ENCODE peak calls at places on chromosomes 7 and 10, in eight cellular contexts. R, Q, H, C, M, X, B and A are unnamed samples.

GRCh38 chr7:92205987-92206386 is 27.0 kb upstream of the LRRD1 start:
- DNase-seq in R (no peak), Q (no peak), H (no peak), C (no peak), M (no peak), X (no peak), B (no peak), A (no peak)

GRCh38 chr10:61284222-61284890 is 168.8 kb downstream of the TMEM26 start:
- DNase-seq in R (no peak), Q (peak; percentile 63), H (peak; percentile 4), C (no peak), M (no peak), X (peak; percentile 63), B (no peak), A (no peak)

GRCh38 chr10:124045794-124046355 is 47.5 kb downstream of the CHST15 start:
- DNase-seq in R (no peak), Q (no peak), H (no peak), C (no peak), M (peak; percentile 18), X (no peak), B (no peak), A (no peak)

GRCh38 chr10:70906953-70907618 is 18.7 kb upstream of the PCBD1 start:
- DNase-seq in R (no peak), Q (no peak), H (no peak), C (no peak), M (no peak), X (no peak), B (no peak), A (peak; percentile 36)

GRCh38 chr7:113175525-113176097 is 57.3 kb upstream of the SMIM30 start:
- DNase-seq in R (no peak), Q (no peak), H (no peak), C (no peak), M (no peak), X (no peak), B (no peak), A (no peak)

GRCh38 chr7:137875746-137876145 is 29.0 kb upstream of the DGKI start:
- DNase-seq in R (no peak), Q (no peak), H (no peak), C (no peak), M (no peak), X (no peak), B (no peak), A (no peak)

GRCh38 chr7:104795616-104796398 is 218.2 kb upstream of the KMT2E start:
- DNase-seq in R (no peak), Q (no peak), H (no peak), C (no peak), M (no peak), X (no peak), B (no peak), A (no peak)

GRCh38 chr10:96272986-96273280 is 1.6 kb upstream of the BLNK start:
- DNase-seq in R (no peak), Q (no peak), H (no peak), C (no peak), M (no peak), X (no peak), B (no peak), A (no peak)

GRCh38 chr10:87659571-87660483 is at the start of gene PAPSS2:
- DNase-seq in R (peak; percentile 30), Q (peak; percentile 7), H (no peak), C (peak; percentile 26), M (no peak), X (peak; percentile 48), B (peak; percentile 5), A (no peak)

GRCh38 chr7:133486-133885 is 58.9 kb upstream of the FAM20C start:
- DNase-seq in R (no peak), Q (no peak), H (no peak), C (no peak), M (no peak), X (no peak), B (no peak), A (no peak)

GRCh38 chr10:73818402-73818801 is 7.0 kb upstream of the NDST2 start:
- DNase-seq in R (no peak), Q (no peak), H (no peak), C (no peak), M (no peak), X (no peak), B (no peak), A (no peak)

GRCh38 chr7:66859794-66860645 is 61.0 kb upstream of the TMEM248 start:
- DNase-seq in R (no peak), Q (no peak), H (no peak), C (no peak), M (no peak), X (no peak), B (no peak), A (no peak)

GRCh38 chr7:96235281-96235680 is 86.6 kb downstream of the SLC25A13 start:
- DNase-seq in R (no peak), Q (no peak), H (no peak), C (no peak), M (no peak), X (no peak), B (no peak), A (no peak)

GRCh38 chr7:81802251-81802650 is 32.4 kb upstream of the HGF start:
- DNase-seq in R (no peak), Q (no peak), H (no peak), C (no peak), M (no peak), X (no peak), B (no peak), A (no peak)

GRCh38 chr10:27388761-27389399 is 115.2 kb upstream of the RAB18 start:
- DNase-seq in R (no peak), Q (no peak), H (no peak), C (no peak), M (no peak), X (no peak), B (no peak), A (no peak)

GRCh38 chr10:120948889-120949382 is 97.8 kb downstream of the WDR11 start:
- DNase-seq in R (peak; percentile 12), Q (no peak), H (no peak), C (peak; percentile 43), M (peak; percentile 53), X (peak; percentile 59), B (no peak), A (no peak)

GRCh38 chr10:113060221-113061053 is 110.4 kb downstream of the TCF7L2 start:
- DNase-seq in R (no peak), Q (no peak), H (no peak), C (no peak), M (no peak), X (no peak), B (no peak), A (no peak)

GRCh38 chr10:11609492-11610093 is 1.9 kb downstream of the USP6NL start:
- DNase-seq in R (no peak), Q (no peak), H (no peak), C (no peak), M (no peak), X (no peak), B (no peak), A (no peak)

GRCh38 chr10:103855424-103855823 is at the start of gene SH3PXD2A:
- DNase-seq in R (no peak), Q (peak; percentile 40), H (no peak), C (peak; percentile 15), M (no peak), X (peak; percentile 22), B (no peak), A (no peak)

GRCh38 chr10:125023269-125023668 is 81.3 kb downstream of the ZRANB1 start:
- DNase-seq in R (no peak), Q (no peak), H (no peak), C (no peak), M (no peak), X (no peak), B (no peak), A (no peak)

GRCh38 chr7:104137971-104138370 is 69.8 kb downstream of the ORC5 start:
- DNase-seq in R (peak; percentile 22), Q (no peak), H (no peak), C (no peak), M (no peak), X (no peak), B (no peak), A (no peak)

GRCh38 chr10:117868151-117868550 is 178.6 kb downstream of the RAB11FIP2 start:
- DNase-seq in R (no peak), Q (no peak), H (no peak), C (no peak), M (no peak), X (no peak), B (no peak), A (no peak)

GRCh38 chr7:137681657-137682562 is 164.9 kb downstream of the DGKI start:
- DNase-seq in R (peak; percentile 40), Q (no peak), H (no peak), C (no peak), M (no peak), X (no peak), B (no peak), A (no peak)

GRCh38 chr10:99711129-99711719 is 20.7 kb downstream of the COX15 start:
- DNase-seq in R (peak; percentile 45), Q (peak; percentile 35), H (peak; percentile 3), C (no peak), M (no peak), X (peak; percentile 28), B (no peak), A (no peak)

GRCh38 chr10:34826221-34826620 is 11.1 kb upstream of the PARD3 start:
- DNase-seq in R (no peak), Q (no peak), H (no peak), C (no peak), M (no peak), X (no peak), B (no peak), A (no peak)

GRCh38 chr7:102917436-102918353 is 4.9 kb downstream of the LRRC17 start:
- DNase-seq in R (no peak), Q (peak; percentile 8), H (no peak), C (no peak), M (no peak), X (no peak), B (no peak), A (no peak)

GRCh38 chr10:93462881-93463280 is 19.3 kb downstream of the MYOF start:
- DNase-seq in R (no peak), Q (no peak), H (no peak), C (no peak), M (peak; percentile 11), X (no peak), B (no peak), A (peak; percentile 61)

GRCh38 chr10:122159159-122159970 is 111.7 kb upstream of the BTBD16 start:
- DNase-seq in R (no peak), Q (no peak), H (no peak), C (no peak), M (no peak), X (no peak), B (no peak), A (no peak)

GRCh38 chr10:90342480-90342879 is 515.4 kb downstream of the HTR7 start:
- DNase-seq in R (no peak), Q (no peak), H (no peak), C (no peak), M (no peak), X (no peak), B (no peak), A (no peak)

GRCh38 chr10:11612004-11613001 is 853 bp upstream of the USP6NL start:
- DNase-seq in R (no peak), Q (no peak), H (no peak), C (no peak), M (no peak), X (no peak), B (no peak), A (no peak)

GRCh38 chr10:31204090-31204489 is 114.9 kb upstream of the ZEB1 start:
- DNase-seq in R (no peak), Q (no peak), H (no peak), C (no peak), M (no peak), X (no peak), B (no peak), A (no peak)

GRCh38 chr7:36167403-36168050 is 14.5 kb downstream of the EEPD1 start:
- DNase-seq in R (no peak), Q (no peak), H (no peak), C (no peak), M (no peak), X (no peak), B (no peak), A (no peak)

GRCh38 chr7:1662101-1662500 is 8.0 kb upstream of the ELFN1 start:
- DNase-seq in R (no peak), Q (no peak), H (no peak), C (peak; percentile 8), M (no peak), X (no peak), B (no peak), A (no peak)